ENCODE peak calls at places on chromosomes 7 and 10, in four cellular contexts. N is effector memory CD8-positive, alpha-beta T cell; M is stimulated activated CD4-positive, alpha-beta T cell treated with anti-CD3 and anti-CD28 coated beads, Interleukin-2, amount 100 ng/mL, for 48 hours; X is body of pancreas. W is an unnamed sample.

GRCh38 chr10:101624526-101625102 is 36.5 kb downstream of the DPCD start:
- DNase-seq in M (no peak), X (no peak), N (no peak), W (no peak)

GRCh38 chr10:99372546-99373271 is 43.6 kb downstream of the CNNM1 start:
- DNase-seq in X (no peak), M (no peak), N (no peak), W (no peak)

GRCh38 chr7:107933386-107934013 is 42.5 kb downstream of the DLD start:
- DNase-seq in X (no peak), M (no peak), N (no peak), W (no peak)

GRCh38 chr7:140326116-140326928 is 72.0 kb downstream of the SLC37A3 start:
- DNase-seq in M (peak; percentile 30), X (peak; percentile 64), N (peak; percentile 31), W (peak; percentile 55)

GRCh38 chr7:123372368-123372767 is 162.0 kb downstream of the IQUB start:
- DNase-seq in N (no peak), X (no peak), M (no peak), W (no peak)

GRCh38 chr10:79139124-79139835 is 70.5 kb downstream of the ZMIZ1 start:
- DNase-seq in M (no peak), X (no peak), N (no peak), W (no peak)

GRCh38 chr10:3067859-3068179 is 471 bp downstream of the PFKP start:
- DNase-seq in N (no peak), X (no peak), M (no peak), W (no peak)

GRCh38 chr7:153529100-153529499 is 523.1 kb upstream of the DPP6 start:
- DNase-seq in N (no peak), X (no peak), M (no peak), W (no peak)

GRCh38 chr10:52228556-52228955 is 85.5 kb upstream of the DKK1 start:
- DNase-seq in N (no peak), M (no peak), X (no peak), W (no peak)

GRCh38 chr10:124249812-124250432 is 156.5 kb upstream of the CHST15 start:
- DNase-seq in M (no peak), X (no peak), N (no peak), W (no peak)

GRCh38 chr10:132862485-132863420 is 76.8 kb upstream of the NKX6-2 start:
- DNase-seq in N (no peak), X (no peak), M (no peak), W (no peak)

GRCh38 chr7:15015545-15016314 is 113.2 kb upstream of the DGKB start:
- DNase-seq in N (no peak), M (no peak), X (peak; percentile 75), W (peak; percentile 85)

GRCh38 chr10:12592967-12593366 is 243.6 kb downstream of the CAMK1D start:
- DNase-seq in X (no peak), M (no peak), N (no peak), W (no peak)

GRCh38 chr10:125035588-125036298 is 93.8 kb downstream of the ZRANB1 start:
- DNase-seq in M (no peak), N (no peak), X (no peak), W (peak; percentile 40)

GRCh38 chr10:49114718-49115014 is 656 bp downstream of the VSTM4 start:
- DNase-seq in N (no peak), X (no peak), M (no peak), W (no peak)

GRCh38 chr10:124705021-124705740 is 39.0 kb downstream of the FAM53B start:
- DNase-seq in N (no peak), X (no peak), M (no peak), W (no peak)

GRCh38 chr10:74096777-74097176 is 53.9 kb downstream of the AP3M1 start:
- DNase-seq in N (no peak), M (no peak), X (no peak), W (no peak)